ENCODE peak calls at places on chromosome 12, in nine cellular contexts. One of them, this sample, is unnamed.
A peak's percentile ranks its signal among the peaks of the same experiment; 100 is the strongest.

GRCh38 chr12:105876426-105876927 is 262.3 kb downstream of the NUAK1 start:
- DNase-seq in suprapubic skin: no peak
- DNase-seq in AG04449: no peak
- DNase-seq in ovary: no peak
- DNase-seq in Caco-2: no peak
- DNase-seq in AG04450: no peak
- DNase-seq in lower lobe of right lung: no peak
- DNase-seq in endodermal cell: no peak
- DNase-seq in HCT116: no peak
- DNase-seq in this sample: no peak

GRCh38 chr12:133129368-133130037 is 571 bp downstream of the ZNF891 start:
- DNase-seq in suprapubic skin: no peak
- DNase-seq in AG04449: no peak
- DNase-seq in ovary: no peak
- DNase-seq in Caco-2: no peak
- DNase-seq in AG04450: no peak
- DNase-seq in lower lobe of right lung: no peak
- DNase-seq in endodermal cell: peak; percentile 52
- DNase-seq in HCT116: no peak
- DNase-seq in this sample: peak; percentile 8

GRCh38 chr12:108508243-108508642 is 6.8 kb upstream of the FICD start:
- DNase-seq in suprapubic skin: no peak
- DNase-seq in AG04449: no peak
- DNase-seq in ovary: no peak
- DNase-seq in Caco-2: no peak
- DNase-seq in AG04450: no peak
- DNase-seq in lower lobe of right lung: no peak
- DNase-seq in endodermal cell: no peak
- DNase-seq in HCT116: no peak
- DNase-seq in this sample: no peak

GRCh38 chr12:63877693-63878092 is 33.2 kb downstream of the SRGAP1 start:
- DNase-seq in suprapubic skin: no peak
- DNase-seq in AG04449: no peak
- DNase-seq in ovary: no peak
- DNase-seq in Caco-2: peak; percentile 32
- DNase-seq in AG04450: no peak
- DNase-seq in lower lobe of right lung: no peak
- DNase-seq in endodermal cell: no peak
- DNase-seq in HCT116: no peak
- DNase-seq in this sample: peak; percentile 49

GRCh38 chr12:30188602-30189326 is 405.0 kb upstream of the TMTC1 start:
- DNase-seq in suprapubic skin: no peak
- DNase-seq in AG04449: no peak
- DNase-seq in ovary: no peak
- DNase-seq in Caco-2: no peak
- DNase-seq in AG04450: no peak
- DNase-seq in lower lobe of right lung: no peak
- DNase-seq in endodermal cell: no peak
- DNase-seq in HCT116: no peak
- DNase-seq in this sample: no peak

GRCh38 chr12:78885466-78885865 is 20.9 kb downstream of the SYT1 start:
- DNase-seq in suprapubic skin: no peak
- DNase-seq in AG04449: no peak
- DNase-seq in ovary: no peak
- DNase-seq in Caco-2: no peak
- DNase-seq in AG04450: no peak
- DNase-seq in lower lobe of right lung: no peak
- DNase-seq in endodermal cell: peak; percentile 67
- DNase-seq in HCT116: no peak
- DNase-seq in this sample: no peak

GRCh38 chr12:48779869-48780268 is 9.0 kb downstream of the ADCY6 start:
- DNase-seq in suprapubic skin: no peak
- DNase-seq in AG04449: peak; percentile 45
- DNase-seq in ovary: peak; percentile 74
- DNase-seq in Caco-2: no peak
- DNase-seq in AG04450: no peak
- DNase-seq in lower lobe of right lung: no peak
- DNase-seq in endodermal cell: no peak
- DNase-seq in HCT116: no peak
- DNase-seq in this sample: no peak

GRCh38 chr12:18581232-18581962 is 156.4 kb downstream of the PLCZ1 start:
- DNase-seq in suprapubic skin: no peak
- DNase-seq in AG04449: peak; percentile 17
- DNase-seq in ovary: no peak
- DNase-seq in Caco-2: no peak
- DNase-seq in AG04450: no peak
- DNase-seq in lower lobe of right lung: no peak
- DNase-seq in endodermal cell: no peak
- DNase-seq in HCT116: no peak
- DNase-seq in this sample: no peak

GRCh38 chr12:100651694-100652093 is 78.2 kb downstream of the GAS2L3 start:
- DNase-seq in suprapubic skin: no peak
- DNase-seq in AG04449: no peak
- DNase-seq in ovary: no peak
- DNase-seq in Caco-2: no peak
- DNase-seq in AG04450: no peak
- DNase-seq in lower lobe of right lung: no peak
- DNase-seq in endodermal cell: peak; percentile 68
- DNase-seq in HCT116: no peak
- DNase-seq in this sample: no peak

GRCh38 chr12:64083285-64084210 is 138.5 kb downstream of the KICS2 start:
- DNase-seq in suprapubic skin: peak; percentile 83
- DNase-seq in AG04449: peak; percentile 76
- DNase-seq in ovary: peak; percentile 74
- DNase-seq in Caco-2: no peak
- DNase-seq in AG04450: peak; percentile 90
- DNase-seq in lower lobe of right lung: peak; percentile 54
- DNase-seq in endodermal cell: no peak
- DNase-seq in HCT116: no peak
- DNase-seq in this sample: peak; percentile 86

GRCh38 chr12:64709429-64709828 is 49.8 kb downstream of the GNS start:
- DNase-seq in suprapubic skin: no peak
- DNase-seq in AG04449: no peak
- DNase-seq in ovary: no peak
- DNase-seq in Caco-2: no peak
- DNase-seq in AG04450: no peak
- DNase-seq in lower lobe of right lung: no peak
- DNase-seq in endodermal cell: no peak
- DNase-seq in HCT116: no peak
- DNase-seq in this sample: no peak

DNA sequence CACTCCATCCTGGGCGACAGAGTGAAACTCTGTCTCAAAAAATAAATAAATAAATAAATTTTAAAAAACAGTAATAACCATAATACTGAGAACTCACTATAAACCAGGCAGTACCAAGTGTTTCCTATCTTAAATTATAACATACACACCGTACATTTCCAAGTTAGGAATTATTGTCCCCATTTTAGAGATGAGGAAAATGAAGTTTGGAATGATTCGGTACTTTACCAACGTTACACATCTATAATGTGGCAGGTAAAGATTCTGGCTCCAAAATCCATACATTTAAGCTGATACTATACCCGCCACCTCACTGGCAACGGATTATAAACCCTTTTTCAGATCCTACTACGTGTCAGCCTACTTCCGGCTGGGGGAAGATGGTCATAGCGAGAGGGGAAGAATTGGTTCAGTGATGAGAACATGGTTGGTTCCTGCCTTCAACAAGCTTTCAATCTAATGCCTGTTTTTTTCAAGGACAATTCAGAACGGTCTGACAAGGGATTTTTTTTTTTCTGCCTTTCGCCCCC is 105.9 kb upstream of the ATF7IP start:
- DNase-seq in suprapubic skin: no peak
- DNase-seq in AG04449: no peak
- DNase-seq in ovary: no peak
- DNase-seq in Caco-2: no peak
- DNase-seq in AG04450: no peak
- DNase-seq in lower lobe of right lung: no peak
- DNase-seq in endodermal cell: no peak
- DNase-seq in HCT116: no peak
- DNase-seq in this sample: no peak
- H3K4me3 ChIP-seq in suprapubic skin: no peak overlapping the region
- H3K4me3 ChIP-seq in AG04449: no peak overlapping the region
- H3K4me3 ChIP-seq in ovary: no peak overlapping the region
- H3K4me3 ChIP-seq in Caco-2: no peak overlapping the region
- H3K4me3 ChIP-seq in AG04450: no peak overlapping the region
- H3K4me3 ChIP-seq in lower lobe of right lung: peak overlapping the region; percentile 31
- H3K4me3 ChIP-seq in endodermal cell: peak overlapping the region; percentile 68
- H3K4me3 ChIP-seq in HCT116: no peak overlapping the region
- H3K4me3 ChIP-seq in this sample: no peak overlapping the region

GRCh38 chr12:109718390-109718789 is 4.8 kb downstream of the FAM222A start:
- DNase-seq in suprapubic skin: no peak
- DNase-seq in AG04449: no peak
- DNase-seq in ovary: peak; percentile 59
- DNase-seq in Caco-2: no peak
- DNase-seq in AG04450: no peak
- DNase-seq in lower lobe of right lung: no peak
- DNase-seq in endodermal cell: peak; percentile 97
- DNase-seq in HCT116: no peak
- DNase-seq in this sample: no peak

GRCh38 chr12:109720856-109721189 is 7.2 kb downstream of the FAM222A start:
- DNase-seq in suprapubic skin: no peak
- DNase-seq in AG04449: no peak
- DNase-seq in ovary: no peak
- DNase-seq in Caco-2: no peak
- DNase-seq in AG04450: no peak
- DNase-seq in lower lobe of right lung: no peak
- DNase-seq in endodermal cell: no peak
- DNase-seq in HCT116: no peak
- DNase-seq in this sample: no peak

GRCh38 chr12:109717390-109718357 is 4.0 kb downstream of the FAM222A start:
- DNase-seq in suprapubic skin: no peak
- DNase-seq in AG04449: no peak
- DNase-seq in ovary: no peak
- DNase-seq in Caco-2: no peak
- DNase-seq in AG04450: no peak
- DNase-seq in lower lobe of right lung: no peak
- DNase-seq in endodermal cell: no peak
- DNase-seq in HCT116: no peak
- DNase-seq in this sample: no peak

GRCh38 chr12:109720152-109720855 is 6.7 kb downstream of the FAM222A start:
- DNase-seq in suprapubic skin: no peak
- DNase-seq in AG04449: no peak
- DNase-seq in ovary: no peak
- DNase-seq in Caco-2: no peak
- DNase-seq in AG04450: no peak
- DNase-seq in lower lobe of right lung: no peak
- DNase-seq in endodermal cell: no peak
- DNase-seq in HCT116: no peak
- DNase-seq in this sample: no peak

DNA sequence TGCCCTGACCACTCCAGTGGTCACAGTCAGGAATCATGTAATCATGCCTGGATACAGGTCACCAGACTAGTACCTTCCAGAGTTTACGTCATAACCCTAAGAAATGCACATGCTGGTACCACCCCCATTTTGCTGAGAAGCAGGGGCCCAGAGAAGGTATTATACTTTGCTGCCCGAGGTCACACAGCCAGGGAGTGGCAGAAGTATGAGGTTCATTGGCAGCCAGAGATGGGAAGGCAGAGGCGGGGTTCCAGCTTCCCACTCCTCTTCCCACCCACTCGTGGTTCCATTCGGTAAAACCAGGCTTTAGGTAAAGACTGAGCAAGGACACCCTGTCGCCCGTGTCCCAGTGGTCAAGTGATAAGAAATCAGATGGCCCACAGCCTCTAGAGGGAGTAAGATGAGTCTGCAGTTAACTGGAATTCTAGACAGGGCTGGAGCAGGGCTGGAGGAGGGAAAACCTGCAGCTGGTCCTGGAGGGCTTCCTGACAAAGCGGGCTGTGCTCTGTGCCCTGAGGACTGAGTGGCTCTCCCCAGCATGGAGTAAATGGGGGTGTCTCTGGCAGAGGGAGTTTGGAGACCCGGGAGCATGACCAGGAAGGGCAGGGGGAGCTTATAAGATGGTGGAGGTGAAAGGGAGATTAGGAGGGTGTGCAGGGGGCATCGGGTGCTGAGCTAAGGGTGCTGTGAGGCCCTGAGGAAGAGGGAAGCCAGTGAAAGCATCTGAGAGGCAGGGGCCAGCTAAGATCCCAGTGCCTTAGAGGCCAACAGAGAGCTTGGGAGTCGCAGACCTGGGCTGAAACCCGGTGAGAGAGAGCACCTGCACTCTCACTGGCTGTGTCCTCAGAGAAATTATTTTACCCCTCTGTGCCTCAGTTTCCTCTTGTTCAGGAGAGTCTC is 5.7 kb downstream of the FAM222A start:
- DNase-seq in suprapubic skin: no peak
- DNase-seq in AG04449: no peak
- DNase-seq in ovary: no peak
- DNase-seq in Caco-2: peak; percentile 50
- DNase-seq in AG04450: no peak
- DNase-seq in lower lobe of right lung: no peak
- DNase-seq in endodermal cell: peak; percentile 88
- DNase-seq in HCT116: no peak
- DNase-seq in this sample: no peak
- TF ChIP-seq CTCF in suprapubic skin: no peak
- TF ChIP-seq CTCF in AG04449: peak; percentile 28
- TF ChIP-seq CTCF in ovary: no peak
- TF ChIP-seq CTCF in Caco-2: peak; percentile 29
- TF ChIP-seq CTCF in AG04450: peak; percentile 37
- TF ChIP-seq CTCF in lower lobe of right lung: no peak
- TF ChIP-seq CTCF in endodermal cell: peak; percentile 71
- TF ChIP-seq CTCF in HCT116: peak; percentile 37
- TF ChIP-seq CTCF in this sample: peak; percentile 37

GRCh38 chr12:50219544-50219943 is 52.4 kb upstream of the CERS5 start:
- DNase-seq in suprapubic skin: no peak
- DNase-seq in AG04449: no peak
- DNase-seq in ovary: no peak
- DNase-seq in Caco-2: no peak
- DNase-seq in AG04450: no peak
- DNase-seq in lower lobe of right lung: no peak
- DNase-seq in endodermal cell: no peak
- DNase-seq in HCT116: no peak
- DNase-seq in this sample: no peak
- H3K4me3 ChIP-seq in suprapubic skin: peak overlapping the region; percentile 54
- H3K4me3 ChIP-seq in AG04449: peak overlapping the region; percentile 96
- H3K4me3 ChIP-seq in ovary: peak overlapping the region; percentile 43
- H3K4me3 ChIP-seq in Caco-2: no peak overlapping the region
- H3K4me3 ChIP-seq in AG04450: peak overlapping the region; percentile 93
- H3K4me3 ChIP-seq in lower lobe of right lung: peak overlapping the region; percentile 52
- H3K4me3 ChIP-seq in endodermal cell: peak overlapping the region; percentile 26
- H3K4me3 ChIP-seq in HCT116: no peak overlapping the region
- H3K4me3 ChIP-seq in this sample: no peak overlapping the region

DNA sequence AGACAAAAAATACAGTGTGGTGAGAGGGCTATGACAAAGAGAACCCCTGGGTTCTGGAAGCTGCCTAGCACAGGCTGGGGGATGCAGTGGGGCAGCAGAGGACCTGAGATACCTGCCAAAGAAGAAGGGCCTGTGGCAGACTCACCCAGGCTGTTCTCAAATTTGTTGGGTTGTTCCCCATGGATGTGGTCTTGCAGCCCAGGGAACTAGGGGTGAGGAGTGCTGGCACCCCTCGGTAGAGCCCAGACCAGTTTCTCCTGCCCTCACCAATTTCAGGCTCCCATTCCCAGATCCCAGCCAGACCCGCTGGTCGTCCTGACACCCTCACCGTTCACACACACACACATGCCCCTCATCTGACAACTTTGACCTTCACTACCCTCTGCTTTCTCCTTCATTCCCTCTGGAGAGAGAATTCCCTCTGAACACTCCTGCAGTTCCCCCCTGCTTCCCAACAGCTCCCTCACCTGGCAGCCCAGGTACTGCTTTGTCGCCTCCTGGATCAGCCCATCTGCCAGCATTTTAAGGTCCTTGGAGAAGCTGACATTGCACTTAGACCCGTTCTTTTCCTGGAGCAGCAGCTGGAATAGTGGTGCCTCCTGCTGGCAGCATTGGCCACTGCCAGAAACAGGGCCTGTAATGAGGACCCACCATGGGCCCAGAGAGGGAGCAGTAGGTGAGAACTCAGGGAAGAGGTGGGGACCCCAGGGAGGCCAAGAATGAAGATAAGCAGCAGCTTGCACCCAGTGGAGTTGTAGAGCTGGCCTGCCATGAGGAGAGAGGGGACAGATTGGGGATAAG is 5.9 kb upstream of the GDF11 start:
- DNase-seq in suprapubic skin: peak; percentile 67
- DNase-seq in AG04449: no peak
- DNase-seq in ovary: peak; percentile 66
- DNase-seq in Caco-2: peak; percentile 85
- DNase-seq in AG04450: no peak
- DNase-seq in lower lobe of right lung: peak; percentile 80
- DNase-seq in endodermal cell: peak; percentile 100
- DNase-seq in HCT116: peak; percentile 91
- DNase-seq in this sample: no peak
- TF ChIP-seq CTCF in suprapubic skin: peak; percentile 72
- TF ChIP-seq CTCF in AG04449: peak; percentile 88
- TF ChIP-seq CTCF in ovary: no peak
- TF ChIP-seq CTCF in Caco-2: peak; percentile 67
- TF ChIP-seq CTCF in AG04450: peak; percentile 85
- TF ChIP-seq CTCF in lower lobe of right lung: peak; percentile 78
- TF ChIP-seq CTCF in endodermal cell: peak; percentile 96
- TF ChIP-seq CTCF in HCT116: peak; percentile 99
- TF ChIP-seq CTCF in this sample: peak; percentile 50

This sample was measured in LNCaP clone FGC.